ENCODE peak calls at places on chromosomes 3 and 15, in eight cellular contexts. V is left kidney, M is right atrium auricular region, A is activated gamma-delta T cell treated with Interleukin-2 at 50 U/mL for 16 hours, D is HFF-Myc, Z is KG1, Q is T-helper 2 cell, H is renal cortical epithelial cell. U is an unnamed sample.

GRCh38 chr15:64732156-64732860 is 43.1 kb downstream of the RBPMS2 start:
- DNase-seq in V (peak), M (no peak), A (no peak), D (no peak), Z (no peak), Q (no peak), H (no peak), U (no peak)

GRCh38 chr15:21261396-21261964 is 178.8 kb downstream of the POTEB3 start:
- DNase-seq in V (peak), M (no peak), A (no peak), D (no peak), Z (no peak), Q (no peak), H (no peak), U (no peak)

GRCh38 chr3:183085634-183086390 is 13.5 kb downstream of the MCCC1 start:
- DNase-seq in V (peak), M (no peak), A (no peak), D (no peak), Z (no peak), Q (no peak), H (no peak), U (peak)

GRCh38 chr3:40924559-40925058 is 274.7 kb upstream of the CTNNB1 start:
- DNase-seq in V (peak), M (no peak), A (no peak), D (no peak), Z (no peak), Q (no peak), H (peak), U (peak)

GRCh38 chr3:179181993-179182551 is 33.9 kb downstream of the PIK3CA start:
- DNase-seq in V (no peak), M (no peak), A (no peak), D (no peak), Z (no peak), Q (no peak), H (peak), U (peak)

GRCh38 chr3:146503459-146504202 is 34.3 kb upstream of the PLSCR2 start:
- DNase-seq in V (no peak), M (no peak), A (no peak), D (peak), Z (no peak), Q (no peak), H (peak), U (peak)

GRCh38 chr3:32194653-32195052 is 43.8 kb upstream of the CMTM8 start:
- DNase-seq in V (peak), M (no peak), A (no peak), D (no peak), Z (no peak), Q (no peak), H (no peak), U (no peak)

GRCh38 chr3:176650478-176650877 is 546.8 kb downstream of the TBL1XR1 start:
- DNase-seq in V (no peak), M (no peak), A (no peak), D (no peak), Z (no peak), Q (no peak), H (no peak), U (peak)

GRCh38 chr15:51727141-51727897 is 10.1 kb downstream of the LYSMD2 start:
- DNase-seq in V (no peak), M (no peak), A (no peak), D (no peak), Z (no peak), Q (no peak), H (peak), U (peak)

GRCh38 chr3:194711913-194712312 is 26.2 kb downstream of the FAM43A start:
- DNase-seq in V (no peak), M (no peak), A (no peak), D (peak), Z (no peak), Q (no peak), H (peak), U (peak)

GRCh38 chr3:183073839-183074615 is 25.3 kb downstream of the MCCC1 start:
- DNase-seq in V (no peak), M (no peak), A (no peak), D (no peak), Z (peak), Q (no peak), H (no peak), U (peak)

GRCh38 chr3:38829404-38829803 is 13.4 kb upstream of the SCN10A start:
- DNase-seq in V (peak), M (peak), A (no peak), D (peak), Z (no peak), Q (no peak), H (peak), U (peak)

GRCh38 chr15:75672646-75673425 is 25.1 kb downstream of the SNX33 start:
- DNase-seq in V (peak), M (no peak), A (no peak), D (no peak), Z (no peak), Q (no peak), H (no peak), U (no peak)

GRCh38 chr3:163916596-163917560 is 1161.4 kb downstream of the SI start:
- DNase-seq in V (peak), M (no peak), A (no peak), D (no peak), Z (no peak), Q (no peak), H (no peak), U (peak)

GRCh38 chr3:64120876-64121275 is 97.6 kb upstream of the PSMD6 start:
- DNase-seq in V (no peak), M (no peak), A (no peak), D (no peak), Z (no peak), Q (no peak), H (no peak), U (peak)

GRCh38 chr3:23612296-23612891 is 193.4 kb upstream of the UBE2E1 start:
- DNase-seq in V (no peak), M (no peak), A (no peak), D (no peak), Z (no peak), Q (no peak), H (peak), U (no peak)

GRCh38 chr3:105367063-105367405 is 325 bp downstream of the ALCAM start:
- DNase-seq in V (peak), M (no peak), A (no peak), D (no peak), Z (no peak), Q (no peak), H (no peak), U (peak)

GRCh38 chr3:28667646-28668376 is 319.2 kb upstream of the AZI2 start:
- DNase-seq in V (peak), M (peak), A (peak), D (peak), Z (peak), Q (peak), H (peak), U (peak)

GRCh38 chr3:196073188-196073838 is 8.6 kb downstream of the TFRC start:
- DNase-seq in V (peak), M (no peak), A (peak), D (peak), Z (peak), Q (peak), H (peak), U (peak)